ENCODE peak calls at places on chromosome 2, in seven cellular contexts. One of them, this sample, is unnamed. For H3K4me1, the result is how much of the 10 kb centered on the place peaks cover.

GRCh38 chr2:64952896-64953482 is 36.2 kb upstream of the SLC1A4 start:
- DNase-seq in A549: peak
- DNase-seq in GM12878: no peak
- DNase-seq in H9: no peak
- DNase-seq in mesenchymal stem cell: peak
- DNase-seq in GM23248: peak
- DNase-seq in fibroblast of lung: peak
- DNase-seq in this sample: no peak

GRCh38 chr2:134917958-134918517 is 584 bp upstream of the CCNT2 start:
- DNase-seq in A549: no peak
- DNase-seq in GM12878: peak
- DNase-seq in H9: no peak
- DNase-seq in mesenchymal stem cell: peak
- DNase-seq in GM23248: peak
- DNase-seq in fibroblast of lung: no peak
- DNase-seq in this sample: no peak

GRCh38 chr2:104286806-104287205 is 567.1 kb upstream of the POU3F3 start:
- DNase-seq in A549: no peak
- DNase-seq in GM12878: no peak
- DNase-seq in H9: peak
- DNase-seq in mesenchymal stem cell: no peak
- DNase-seq in GM23248: no peak
- DNase-seq in fibroblast of lung: peak
- DNase-seq in this sample: no peak

GRCh38 chr2:192718340-192718739 is 523.6 kb upstream of the TMEFF2 start:
- DNase-seq in A549: no peak
- DNase-seq in GM12878: no peak
- DNase-seq in H9: no peak
- DNase-seq in mesenchymal stem cell: no peak
- DNase-seq in GM23248: no peak
- DNase-seq in fibroblast of lung: no peak
- DNase-seq in this sample: no peak

GRCh38 chr2:186783254-186783653 is 65.7 kb downstream of the ZSWIM2 start:
- DNase-seq in A549: no peak
- DNase-seq in GM12878: no peak
- DNase-seq in H9: no peak
- DNase-seq in mesenchymal stem cell: no peak
- DNase-seq in GM23248: no peak
- DNase-seq in fibroblast of lung: no peak
- DNase-seq in this sample: no peak

GRCh38 chr2:43798300-43798699 is 24.5 kb downstream of the DYNC2LI1 start:
- DNase-seq in A549: no peak
- DNase-seq in GM12878: no peak
- DNase-seq in H9: no peak
- DNase-seq in mesenchymal stem cell: no peak
- DNase-seq in GM23248: peak
- DNase-seq in fibroblast of lung: no peak
- DNase-seq in this sample: peak

GRCh38 chr2:65367517-65367916 is 64.9 kb downstream of the SPRED2 start:
- DNase-seq in A549: peak
- DNase-seq in GM12878: no peak
- DNase-seq in H9: no peak
- DNase-seq in mesenchymal stem cell: peak
- DNase-seq in GM23248: peak
- DNase-seq in fibroblast of lung: peak
- DNase-seq in this sample: peak

GRCh38 chr2:100285691-100286090 is 36.6 kb downstream of the LONRF2 start:
- DNase-seq in A549: peak
- DNase-seq in GM12878: no peak
- DNase-seq in H9: no peak
- DNase-seq in mesenchymal stem cell: peak
- DNase-seq in GM23248: peak
- DNase-seq in fibroblast of lung: peak
- DNase-seq in this sample: no peak

GRCh38 chr2:41968182-41968578 is 79.6 kb upstream of the PKDCC start:
- DNase-seq in A549: no peak
- DNase-seq in GM12878: no peak
- DNase-seq in H9: no peak
- DNase-seq in mesenchymal stem cell: no peak
- DNase-seq in GM23248: no peak
- DNase-seq in fibroblast of lung: no peak
- DNase-seq in this sample: peak

GRCh38 chr2:216634317-216635148 is 1.3 kb downstream of the IGFBP2 start:
- DNase-seq in A549: no peak
- DNase-seq in GM12878: no peak
- DNase-seq in H9: no peak
- DNase-seq in mesenchymal stem cell: peak
- DNase-seq in GM23248: no peak
- DNase-seq in fibroblast of lung: no peak
- DNase-seq in this sample: peak

GRCh38 chr2:216636570-216637450 is 3.6 kb downstream of the IGFBP2 start:
- DNase-seq in A549: peak
- DNase-seq in GM12878: no peak
- DNase-seq in H9: peak
- DNase-seq in mesenchymal stem cell: peak
- DNase-seq in GM23248: no peak
- DNase-seq in fibroblast of lung: peak
- DNase-seq in this sample: peak

GRCh38 chr2:216635701-216636541 is 2.7 kb downstream of the IGFBP2 start:
- DNase-seq in A549: no peak
- DNase-seq in GM12878: no peak
- DNase-seq in H9: peak
- DNase-seq in mesenchymal stem cell: peak
- DNase-seq in GM23248: no peak
- DNase-seq in fibroblast of lung: peak
- DNase-seq in this sample: peak

GRCh38 chr2:216633616-216634316 is 546 bp downstream of the IGFBP2 start:
- DNase-seq in A549: peak
- DNase-seq in GM12878: no peak
- DNase-seq in H9: peak
- DNase-seq in mesenchymal stem cell: peak
- DNase-seq in GM23248: peak
- DNase-seq in fibroblast of lung: peak
- DNase-seq in this sample: peak

GRCh38 chr2:216635171-216635570 is 2.0 kb downstream of the IGFBP2 start:
- DNase-seq in A549: no peak
- DNase-seq in GM12878: no peak
- DNase-seq in H9: no peak
- DNase-seq in mesenchymal stem cell: peak
- DNase-seq in GM23248: no peak
- DNase-seq in fibroblast of lung: no peak
- DNase-seq in this sample: no peak
- H3K4me1 ChIP-seq in A549: under half
- H3K4me1 ChIP-seq in GM12878: under half
- H3K4me1 ChIP-seq in H9: under half
- H3K4me1 ChIP-seq in mesenchymal stem cell: under half
- H3K4me1 ChIP-seq in GM23248: under half
- H3K4me1 ChIP-seq in fibroblast of lung: under half
- H3K4me1 ChIP-seq in this sample: under half

GRCh38 chr2:138334323-138334722 is 167.2 kb upstream of the SPOPL start:
- DNase-seq in A549: no peak
- DNase-seq in GM12878: no peak
- DNase-seq in H9: no peak
- DNase-seq in mesenchymal stem cell: no peak
- DNase-seq in GM23248: no peak
- DNase-seq in fibroblast of lung: no peak
- DNase-seq in this sample: peak
- H3K27ac ChIP-seq in A549: no peak
- H3K27ac ChIP-seq in GM12878: no peak
- H3K27ac ChIP-seq in H9: no peak
- H3K27ac ChIP-seq in mesenchymal stem cell: no peak
- H3K27ac ChIP-seq in GM23248: no peak
- H3K27ac ChIP-seq in fibroblast of lung: no peak
- H3K27ac ChIP-seq in this sample: no peak

GRCh38 chr2:231800493-231801091 is 14.3 kb downstream of the COPS7B start:
- DNase-seq in A549: peak
- DNase-seq in GM12878: no peak
- DNase-seq in H9: peak
- DNase-seq in mesenchymal stem cell: peak
- DNase-seq in GM23248: peak
- DNase-seq in fibroblast of lung: peak
- DNase-seq in this sample: no peak
- H3K4me2 ChIP-seq in A549: no peak
- H3K4me2 ChIP-seq in GM12878: no peak
- H3K4me2 ChIP-seq in H9: no peak
- H3K4me2 ChIP-seq in mesenchymal stem cell: no peak
- H3K4me2 ChIP-seq in GM23248: no peak
- H3K4me2 ChIP-seq in fibroblast of lung: no peak
- H3K4me2 ChIP-seq in this sample: no peak

GRCh38 chr2:160465406-160465805 is 28.2 kb downstream of the RBMS1 start:
- DNase-seq in A549: no peak
- DNase-seq in GM12878: no peak
- DNase-seq in H9: no peak
- DNase-seq in mesenchymal stem cell: peak
- DNase-seq in GM23248: peak
- DNase-seq in fibroblast of lung: no peak
- DNase-seq in this sample: no peak

GRCh38 chr2:160464017-160464416 is 29.6 kb downstream of the RBMS1 start:
- DNase-seq in A549: no peak
- DNase-seq in GM12878: no peak
- DNase-seq in H9: no peak
- DNase-seq in mesenchymal stem cell: no peak
- DNase-seq in GM23248: no peak
- DNase-seq in fibroblast of lung: no peak
- DNase-seq in this sample: no peak

GRCh38 chr2:160463245-160463644 is 30.4 kb downstream of the RBMS1 start:
- DNase-seq in A549: no peak
- DNase-seq in GM12878: no peak
- DNase-seq in H9: no peak
- DNase-seq in mesenchymal stem cell: no peak
- DNase-seq in GM23248: no peak
- DNase-seq in fibroblast of lung: no peak
- DNase-seq in this sample: no peak

GRCh38 chr2:160467086-160467485 is 26.5 kb downstream of the RBMS1 start:
- DNase-seq in A549: no peak
- DNase-seq in GM12878: no peak
- DNase-seq in H9: no peak
- DNase-seq in mesenchymal stem cell: no peak
- DNase-seq in GM23248: no peak
- DNase-seq in fibroblast of lung: no peak
- DNase-seq in this sample: no peak

DNA sequence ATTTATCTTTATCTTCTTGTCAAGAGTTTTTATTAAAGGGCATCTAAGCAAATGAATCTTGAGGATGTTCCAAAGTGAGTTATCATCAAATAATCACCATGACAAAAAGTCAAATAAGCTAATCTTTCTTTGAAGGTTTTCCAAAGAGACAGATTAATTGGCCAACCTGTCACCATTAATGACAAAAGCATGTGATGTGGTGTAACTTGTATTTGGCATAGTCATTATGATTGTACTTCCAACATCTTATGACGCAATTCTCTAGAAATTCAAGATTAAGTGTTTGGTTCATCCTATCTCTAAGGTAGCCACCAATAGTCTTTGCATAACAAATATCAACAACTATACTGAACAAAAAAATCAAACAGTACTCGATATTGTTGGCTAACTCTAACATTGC is 28.6 kb downstream of the RBMS1 start:
- DNase-seq in A549: no peak
- DNase-seq in GM12878: no peak
- DNase-seq in H9: no peak
- DNase-seq in mesenchymal stem cell: no peak
- DNase-seq in GM23248: peak
- DNase-seq in fibroblast of lung: peak
- DNase-seq in this sample: no peak
- H3K4me1 ChIP-seq in A549: under half
- H3K4me1 ChIP-seq in GM12878: under half
- H3K4me1 ChIP-seq in H9: under half
- H3K4me1 ChIP-seq in mesenchymal stem cell: under half
- H3K4me1 ChIP-seq in GM23248: under half
- H3K4me1 ChIP-seq in fibroblast of lung: under half
- H3K4me1 ChIP-seq in this sample: under half

GRCh38 chr2:226185613-226186211 is 613.9 kb downstream of the IRS1 start:
- DNase-seq in A549: peak
- DNase-seq in GM12878: no peak
- DNase-seq in H9: no peak
- DNase-seq in mesenchymal stem cell: peak
- DNase-seq in GM23248: peak
- DNase-seq in fibroblast of lung: peak
- DNase-seq in this sample: peak

GRCh38 chr2:226189061-226189460 is 610.6 kb downstream of the IRS1 start:
- DNase-seq in A549: no peak
- DNase-seq in GM12878: no peak
- DNase-seq in H9: no peak
- DNase-seq in mesenchymal stem cell: no peak
- DNase-seq in GM23248: no peak
- DNase-seq in fibroblast of lung: no peak
- DNase-seq in this sample: no peak

GRCh38 chr2:226187601-226188000 is 612.0 kb downstream of the IRS1 start:
- DNase-seq in A549: no peak
- DNase-seq in GM12878: no peak
- DNase-seq in H9: no peak
- DNase-seq in mesenchymal stem cell: peak
- DNase-seq in GM23248: peak
- DNase-seq in fibroblast of lung: peak
- DNase-seq in this sample: no peak

GRCh38 chr2:226184940-226185575 is 614.6 kb downstream of the IRS1 start:
- DNase-seq in A549: peak
- DNase-seq in GM12878: no peak
- DNase-seq in H9: no peak
- DNase-seq in mesenchymal stem cell: peak
- DNase-seq in GM23248: peak
- DNase-seq in fibroblast of lung: peak
- DNase-seq in this sample: no peak

DNA sequence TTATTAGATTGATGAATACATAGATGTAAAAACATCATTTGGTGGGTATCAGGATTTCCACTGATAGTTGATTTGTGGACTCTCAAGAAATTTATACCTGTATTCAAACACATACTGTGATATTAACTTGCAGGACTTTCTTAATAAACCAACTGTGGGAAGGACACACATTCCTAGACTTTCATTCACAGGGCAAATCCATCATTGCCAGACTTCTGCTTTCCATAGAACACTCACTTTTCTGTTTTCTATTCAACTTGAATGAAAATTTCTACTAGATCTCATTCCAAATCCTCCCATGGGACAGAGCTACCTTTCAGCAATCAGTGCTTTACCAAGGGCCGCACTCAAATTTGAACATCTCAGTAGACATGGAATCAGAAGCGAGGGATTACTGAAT is 612.5 kb downstream of the IRS1 start:
- DNase-seq in A549: no peak
- DNase-seq in GM12878: no peak
- DNase-seq in H9: no peak
- DNase-seq in mesenchymal stem cell: no peak
- DNase-seq in GM23248: peak
- DNase-seq in fibroblast of lung: peak
- DNase-seq in this sample: no peak
- H3K27ac ChIP-seq in A549: peak
- H3K27ac ChIP-seq in GM12878: no peak
- H3K27ac ChIP-seq in H9: no peak
- H3K27ac ChIP-seq in mesenchymal stem cell: no peak
- H3K27ac ChIP-seq in GM23248: peak
- H3K27ac ChIP-seq in fibroblast of lung: peak
- H3K27ac ChIP-seq in this sample: peak

GRCh38 chr2:46259782-46260178 is 37.4 kb upstream of the EPAS1 start:
- DNase-seq in A549: no peak
- DNase-seq in GM12878: no peak
- DNase-seq in H9: no peak
- DNase-seq in mesenchymal stem cell: no peak
- DNase-seq in GM23248: no peak
- DNase-seq in fibroblast of lung: no peak
- DNase-seq in this sample: no peak
- H3K4me2 ChIP-seq in A549: no peak
- H3K4me2 ChIP-seq in GM12878: no peak
- H3K4me2 ChIP-seq in H9: no peak
- H3K4me2 ChIP-seq in mesenchymal stem cell: no peak
- H3K4me2 ChIP-seq in GM23248: no peak
- H3K4me2 ChIP-seq in fibroblast of lung: no peak
- H3K4me2 ChIP-seq in this sample: no peak

GRCh38 chr2:85770369-85770768 is 16.6 kb downstream of the ATOH8 start:
- DNase-seq in A549: no peak
- DNase-seq in GM12878: no peak
- DNase-seq in H9: no peak
- DNase-seq in mesenchymal stem cell: peak
- DNase-seq in GM23248: no peak
- DNase-seq in fibroblast of lung: peak
- DNase-seq in this sample: peak
- H3K4me1 ChIP-seq in A549: half or more
- H3K4me1 ChIP-seq in GM12878: under half
- H3K4me1 ChIP-seq in H9: under half
- H3K4me1 ChIP-seq in mesenchymal stem cell: half or more
- H3K4me1 ChIP-seq in GM23248: under half
- H3K4me1 ChIP-seq in fibroblast of lung: under half
- H3K4me1 ChIP-seq in this sample: half or more